ENCODE peak calls at places on chromosomes 5 and 9, in nine cellular contexts. Y is choroid plexus epithelial cell; J is stimulated activated CD8-positive, alpha-beta memory T cell treated with anti-CD3 and anti-CD28 coated beads, Interleukin-15, amount 100 ng/mL, for 24 hours; S is mucosa of descending colon; F is hypothalamus; P is HT-29; L is foreskin fibroblast; C is aorta; X is iris pigment epithelial cell. O is an unnamed sample.

GRCh38 chr5:141961466-141961865 is 3.5 kb upstream of the PCDH12 start:
- DNase-seq in Y (no peak), J (no peak), S (no peak), F (no peak), P (no peak), L (no peak), C (no peak), X (no peak), O (no peak)

GRCh38 chr9:124532897-124533296 is 25.7 kb upstream of the NR5A1 start:
- DNase-seq in Y (no peak), J (no peak), S (no peak), F (no peak), P (no peak), L (no peak), C (no peak), X (no peak), O (no peak)

GRCh38 chr9:14240491-14240890 is 73.5 kb downstream of the NFIB start:
- DNase-seq in Y (no peak), J (no peak), S (no peak), F (no peak), P (no peak), L (peak), C (no peak), X (no peak), O (no peak)

GRCh38 chr5:76622973-76623596 is at the start of gene F2RL2:
- DNase-seq in Y (peak), J (no peak), S (no peak), F (no peak), P (no peak), L (peak), C (no peak), X (peak), O (no peak)

GRCh38 chr9:13804532-13804931 is 509.4 kb downstream of the NFIB start:
- DNase-seq in Y (peak), J (no peak), S (no peak), F (no peak), P (no peak), L (peak), C (no peak), X (no peak), O (no peak)

GRCh38 chr9:107635137-107635802 is 145.7 kb upstream of the KLF4 start:
- DNase-seq in Y (no peak), J (no peak), S (no peak), F (no peak), P (no peak), L (peak), C (no peak), X (no peak), O (no peak)

GRCh38 chr5:121182788-121183490 is 668.7 kb upstream of the FTMT start:
- DNase-seq in Y (no peak), J (no peak), S (no peak), F (no peak), P (peak), L (peak), C (no peak), X (peak), O (no peak)

GRCh38 chr9:86633904-86634303 is 279.7 kb upstream of the TUT7 start:
- DNase-seq in Y (no peak), J (no peak), S (no peak), F (no peak), P (no peak), L (no peak), C (no peak), X (no peak), O (no peak)

GRCh38 chr5:145945620-145946111 is 9.3 kb downstream of the SH3RF2 start:
- DNase-seq in Y (no peak), J (no peak), S (no peak), F (no peak), P (no peak), L (no peak), C (no peak), X (no peak), O (no peak)

GRCh38 chr9:133534346-133535284 is at the start of gene ADAMTSL2:
- DNase-seq in Y (peak), J (no peak), S (no peak), F (peak), P (peak), L (peak), C (peak), X (peak), O (peak)

GRCh38 chr5:173290477-173291131 is 37.6 kb downstream of the STC2 start:
- DNase-seq in Y (peak), J (no peak), S (no peak), F (no peak), P (no peak), L (peak), C (no peak), X (no peak), O (no peak)

GRCh38 chr5:7897014-7897600 is 28.2 kb downstream of the MTRR start:
- DNase-seq in Y (peak), J (no peak), S (peak), F (no peak), P (peak), L (peak), C (no peak), X (peak), O (peak)

GRCh38 chr5:116032094-116032517 is at the start of gene ARL14EPL:
- DNase-seq in Y (peak), J (no peak), S (no peak), F (no peak), P (peak), L (peak), C (peak), X (peak), O (no peak)

GRCh38 chr9:108511200-108511756 is 344.5 kb downstream of the ACTL7B start:
- DNase-seq in Y (peak), J (no peak), S (no peak), F (no peak), P (no peak), L (peak), C (no peak), X (peak), O (no peak)

GRCh38 chr9:70205366-70206020 is 53.3 kb upstream of the SMC5 start:
- DNase-seq in Y (peak), J (no peak), S (no peak), F (no peak), P (peak), L (no peak), C (no peak), X (peak), O (no peak)

GRCh38 chr5:96134886-96135285 is 173.2 kb upstream of the ELL2 start:
- DNase-seq in Y (no peak), J (no peak), S (no peak), F (no peak), P (no peak), L (no peak), C (no peak), X (no peak), O (no peak)

GRCh38 chr5:172502969-172503368 is 48.6 kb upstream of the SH3PXD2B start:
- DNase-seq in Y (peak), J (no peak), S (no peak), F (no peak), P (peak), L (no peak), C (no peak), X (peak), O (no peak)

GRCh38 chr5:167245871-167246270 is 1045.6 kb upstream of the WWC1 start:
- DNase-seq in Y (peak), J (no peak), S (no peak), F (no peak), P (peak), L (peak), C (no peak), X (no peak), O (no peak)

GRCh38 chr9:91714020-91714721 is 235.9 kb downstream of the ROR2 start:
- DNase-seq in Y (peak), J (no peak), S (peak), F (no peak), P (no peak), L (peak), C (peak), X (peak), O (peak)

GRCh38 chr9:137836831-137837241 is 40.7 kb upstream of the CACNA1B start:
- DNase-seq in Y (no peak), J (no peak), S (no peak), F (no peak), P (no peak), L (no peak), C (no peak), X (no peak), O (no peak)

GRCh38 chr5:163310992-163311391 is 126.4 kb upstream of the CCNG1 start:
- DNase-seq in Y (no peak), J (no peak), S (no peak), F (no peak), P (no peak), L (no peak), C (no peak), X (no peak), O (no peak)

GRCh38 chr9:69155341-69156030 is 18.6 kb upstream of the TJP2 start:
- DNase-seq in Y (no peak), J (no peak), S (no peak), F (no peak), P (no peak), L (no peak), C (no peak), X (no peak), O (no peak)

GRCh38 chr9:133880136-133880535 is 112.0 kb downstream of the VAV2 start:
- DNase-seq in Y (no peak), J (no peak), S (no peak), F (no peak), P (no peak), L (no peak), C (no peak), X (no peak), O (peak)

GRCh38 chr9:37983381-37984067 is 79.6 kb upstream of the SLC25A51 start:
- DNase-seq in Y (no peak), J (no peak), S (no peak), F (no peak), P (no peak), L (no peak), C (no peak), X (no peak), O (no peak)

GRCh38 chr9:113621309-113621791 is 157.8 kb downstream of the RGS3 start:
- DNase-seq in Y (peak), J (no peak), S (no peak), F (no peak), P (no peak), L (peak), C (peak), X (peak), O (no peak)

GRCh38 chr9:84697494-84698114 is 28.1 kb downstream of the NTRK2 start:
- DNase-seq in Y (peak), J (peak), S (peak), F (peak), P (peak), L (peak), C (peak), X (peak), O (peak)

GRCh38 chr9:17171309-17172094 is 36.7 kb downstream of the CNTLN start:
- DNase-seq in Y (no peak), J (no peak), S (no peak), F (no peak), P (no peak), L (no peak), C (no peak), X (no peak), O (no peak)

GRCh38 chr9:133403766-133404439 is 13.9 kb downstream of the REXO4 start:
- DNase-seq in Y (peak), J (no peak), S (peak), F (no peak), P (peak), L (peak), C (no peak), X (peak), O (no peak)

GRCh38 chr5:107670927-107671741 is at the start of gene EFNA5:
- DNase-seq in Y (peak), J (no peak), S (peak), F (no peak), P (peak), L (peak), C (peak), X (peak), O (peak)

GRCh38 chr5:19488786-19489185 is 499.2 kb downstream of the CDH18 start:
- DNase-seq in Y (no peak), J (no peak), S (no peak), F (no peak), P (no peak), L (no peak), C (no peak), X (no peak), O (no peak)

GRCh38 chr5:6216516-6217075 is 161.8 kb downstream of the MED10 start:
- DNase-seq in Y (no peak), J (no peak), S (no peak), F (no peak), P (no peak), L (no peak), C (no peak), X (no peak), O (no peak)

GRCh38 chr5:139711067-139711851 is 63.1 kb downstream of the CXXC5 start:
- DNase-seq in Y (peak), J (peak), S (peak), F (no peak), P (no peak), L (peak), C (no peak), X (peak), O (peak)

GRCh38 chr5:57745676-57746075 is 263.1 kb upstream of the ACTBL2 start:
- DNase-seq in Y (peak), J (no peak), S (no peak), F (no peak), P (no peak), L (no peak), C (no peak), X (peak), O (no peak)

GRCh38 chr5:155839251-155840037 is 487.5 kb upstream of the SGCD start:
- DNase-seq in Y (no peak), J (no peak), S (no peak), F (no peak), P (peak), L (no peak), C (no peak), X (no peak), O (no peak)

GRCh38 chr9:3578786-3579185 is 53.0 kb upstream of the RFX3 start:
- DNase-seq in Y (peak), J (no peak), S (no peak), F (no peak), P (no peak), L (peak), C (no peak), X (peak), O (no peak)